ENCODE peak calls at places on chromosomes 16 and 17, in five cellular contexts. One of them, this sample, is unnamed.

GRCh38 chr16:23509763-23510153 is 536 bp downstream of the GGA2 start:
- DNase-seq in stimulated activated CD4-positive, alpha-beta T cell treated with anti-CD3 and anti-CD28 coated beads, Interleukin-4, amount 100 ng/mL, for 4 hours: no peak
- DNase-seq in AG10803: peak
- DNase-seq in mesenchymal stem cell: peak
- DNase-seq in SJSA1: peak
- DNase-seq in this sample: no peak

GRCh38 chr17:10226930-10227695 is 28.7 kb upstream of the GAS7 start:
- DNase-seq in stimulated activated CD4-positive, alpha-beta T cell treated with anti-CD3 and anti-CD28 coated beads, Interleukin-4, amount 100 ng/mL, for 4 hours: peak
- DNase-seq in mesenchymal stem cell: peak
- DNase-seq in SJSA1: peak
- DNase-seq in AG10803: no peak
- DNase-seq in this sample: peak

GRCh38 chr16:14041164-14041563 is 30.0 kb upstream of the MRTFB start:
- DNase-seq in AG10803: no peak
- DNase-seq in mesenchymal stem cell: no peak
- DNase-seq in stimulated activated CD4-positive, alpha-beta T cell treated with anti-CD3 and anti-CD28 coated beads, Interleukin-4, amount 100 ng/mL, for 4 hours: no peak
- DNase-seq in SJSA1: no peak
- DNase-seq in this sample: no peak

GRCh38 chr17:50834786-50835562 is 412 bp upstream of the WFIKKN2 start:
- DNase-seq in stimulated activated CD4-positive, alpha-beta T cell treated with anti-CD3 and anti-CD28 coated beads, Interleukin-4, amount 100 ng/mL, for 4 hours: no peak
- DNase-seq in AG10803: no peak
- DNase-seq in SJSA1: no peak
- DNase-seq in mesenchymal stem cell: peak
- DNase-seq in this sample: peak

GRCh38 chr17:14838567-14838966 is 426.6 kb downstream of the PMP22 start:
- DNase-seq in mesenchymal stem cell: no peak
- DNase-seq in AG10803: no peak
- DNase-seq in SJSA1: no peak
- DNase-seq in stimulated activated CD4-positive, alpha-beta T cell treated with anti-CD3 and anti-CD28 coated beads, Interleukin-4, amount 100 ng/mL, for 4 hours: no peak
- DNase-seq in this sample: no peak

GRCh38 chr17:35847006-35847405 is 21.7 kb downstream of the HEATR9 start:
- DNase-seq in AG10803: no peak
- DNase-seq in SJSA1: no peak
- DNase-seq in stimulated activated CD4-positive, alpha-beta T cell treated with anti-CD3 and anti-CD28 coated beads, Interleukin-4, amount 100 ng/mL, for 4 hours: no peak
- DNase-seq in mesenchymal stem cell: no peak
- DNase-seq in this sample: no peak

GRCh38 chr17:4101127-4101798 is 41.6 kb downstream of the ZZEF1 start:
- DNase-seq in mesenchymal stem cell: peak
- DNase-seq in stimulated activated CD4-positive, alpha-beta T cell treated with anti-CD3 and anti-CD28 coated beads, Interleukin-4, amount 100 ng/mL, for 4 hours: no peak
- DNase-seq in AG10803: peak
- DNase-seq in SJSA1: no peak
- DNase-seq in this sample: no peak

GRCh38 chr16:8961811-8962390 is 1.8 kb downstream of the USP7 start:
- DNase-seq in mesenchymal stem cell: peak
- DNase-seq in stimulated activated CD4-positive, alpha-beta T cell treated with anti-CD3 and anti-CD28 coated beads, Interleukin-4, amount 100 ng/mL, for 4 hours: no peak
- DNase-seq in AG10803: no peak
- DNase-seq in SJSA1: no peak
- DNase-seq in this sample: no peak

GRCh38 chr17:82297280-82297803 is 20.1 kb downstream of the CD7 start:
- DNase-seq in SJSA1: peak
- DNase-seq in AG10803: peak
- DNase-seq in mesenchymal stem cell: peak
- DNase-seq in stimulated activated CD4-positive, alpha-beta T cell treated with anti-CD3 and anti-CD28 coated beads, Interleukin-4, amount 100 ng/mL, for 4 hours: peak
- DNase-seq in this sample: peak

GRCh38 chr16:19898924-19899604 is 14.4 kb upstream of the GPRC5B start:
- DNase-seq in AG10803: peak
- DNase-seq in stimulated activated CD4-positive, alpha-beta T cell treated with anti-CD3 and anti-CD28 coated beads, Interleukin-4, amount 100 ng/mL, for 4 hours: peak
- DNase-seq in SJSA1: peak
- DNase-seq in mesenchymal stem cell: peak
- DNase-seq in this sample: no peak

GRCh38 chr16:48687421-48688038 is 77.5 kb upstream of the N4BP1 start:
- DNase-seq in stimulated activated CD4-positive, alpha-beta T cell treated with anti-CD3 and anti-CD28 coated beads, Interleukin-4, amount 100 ng/mL, for 4 hours: peak
- DNase-seq in mesenchymal stem cell: peak
- DNase-seq in SJSA1: peak
- DNase-seq in AG10803: peak
- DNase-seq in this sample: peak

GRCh38 chr17:17058304-17058703 is 16.0 kb downstream of the MPRIP start:
- DNase-seq in SJSA1: no peak
- DNase-seq in mesenchymal stem cell: no peak
- DNase-seq in stimulated activated CD4-positive, alpha-beta T cell treated with anti-CD3 and anti-CD28 coated beads, Interleukin-4, amount 100 ng/mL, for 4 hours: no peak
- DNase-seq in AG10803: no peak
- DNase-seq in this sample: peak

GRCh38 chr16:56424404-56424765 is 960 bp downstream of the AMFR start:
- DNase-seq in stimulated activated CD4-positive, alpha-beta T cell treated with anti-CD3 and anti-CD28 coated beads, Interleukin-4, amount 100 ng/mL, for 4 hours: no peak
- DNase-seq in SJSA1: peak
- DNase-seq in mesenchymal stem cell: peak
- DNase-seq in AG10803: no peak
- DNase-seq in this sample: no peak

GRCh38 chr17:78839762-78840529 is 668 bp downstream of the USP36 start:
- DNase-seq in stimulated activated CD4-positive, alpha-beta T cell treated with anti-CD3 and anti-CD28 coated beads, Interleukin-4, amount 100 ng/mL, for 4 hours: peak
- DNase-seq in mesenchymal stem cell: peak
- DNase-seq in AG10803: peak
- DNase-seq in SJSA1: peak
- DNase-seq in this sample: peak

GRCh38 chr17:67602974-67603373 is 114.8 kb upstream of the NOL11 start:
- DNase-seq in mesenchymal stem cell: peak
- DNase-seq in stimulated activated CD4-positive, alpha-beta T cell treated with anti-CD3 and anti-CD28 coated beads, Interleukin-4, amount 100 ng/mL, for 4 hours: peak
- DNase-seq in SJSA1: no peak
- DNase-seq in AG10803: peak
- DNase-seq in this sample: no peak

GRCh38 chr16:2964416-2965223 is 545 bp downstream of the KREMEN2 start:
- DNase-seq in SJSA1: no peak
- DNase-seq in mesenchymal stem cell: no peak
- DNase-seq in stimulated activated CD4-positive, alpha-beta T cell treated with anti-CD3 and anti-CD28 coated beads, Interleukin-4, amount 100 ng/mL, for 4 hours: peak
- DNase-seq in AG10803: no peak
- DNase-seq in this sample: peak

GRCh38 chr16:52350031-52350430 is 196.9 kb downstream of the TOX3 start:
- DNase-seq in mesenchymal stem cell: no peak
- DNase-seq in stimulated activated CD4-positive, alpha-beta T cell treated with anti-CD3 and anti-CD28 coated beads, Interleukin-4, amount 100 ng/mL, for 4 hours: no peak
- DNase-seq in SJSA1: no peak
- DNase-seq in AG10803: no peak
- DNase-seq in this sample: no peak

GRCh38 chr17:18148586-18148985 is 35.0 kb upstream of the ALKBH5 start:
- DNase-seq in stimulated activated CD4-positive, alpha-beta T cell treated with anti-CD3 and anti-CD28 coated beads, Interleukin-4, amount 100 ng/mL, for 4 hours: no peak
- DNase-seq in mesenchymal stem cell: no peak
- DNase-seq in AG10803: no peak
- DNase-seq in SJSA1: no peak
- DNase-seq in this sample: peak

GRCh38 chr16:68617735-68618134 is 27.4 kb upstream of the CDH3 start:
- DNase-seq in AG10803: no peak
- DNase-seq in mesenchymal stem cell: no peak
- DNase-seq in stimulated activated CD4-positive, alpha-beta T cell treated with anti-CD3 and anti-CD28 coated beads, Interleukin-4, amount 100 ng/mL, for 4 hours: no peak
- DNase-seq in SJSA1: no peak
- DNase-seq in this sample: no peak

GRCh38 chr16:19114359-19115147 is 789 bp downstream of the ITPRIPL2 start:
- DNase-seq in AG10803: peak
- DNase-seq in stimulated activated CD4-positive, alpha-beta T cell treated with anti-CD3 and anti-CD28 coated beads, Interleukin-4, amount 100 ng/mL, for 4 hours: no peak
- DNase-seq in SJSA1: peak
- DNase-seq in mesenchymal stem cell: peak
- DNase-seq in this sample: peak

GRCh38 chr17:39769974-39770587 is 32.3 kb downstream of the GRB7 start:
- DNase-seq in mesenchymal stem cell: no peak
- DNase-seq in AG10803: no peak
- DNase-seq in SJSA1: no peak
- DNase-seq in stimulated activated CD4-positive, alpha-beta T cell treated with anti-CD3 and anti-CD28 coated beads, Interleukin-4, amount 100 ng/mL, for 4 hours: peak
- DNase-seq in this sample: no peak

GRCh38 chr16:65268331-65268730 is 146.5 kb upstream of the CDH11 start:
- DNase-seq in stimulated activated CD4-positive, alpha-beta T cell treated with anti-CD3 and anti-CD28 coated beads, Interleukin-4, amount 100 ng/mL, for 4 hours: no peak
- DNase-seq in AG10803: no peak
- DNase-seq in mesenchymal stem cell: no peak
- DNase-seq in SJSA1: no peak
- DNase-seq in this sample: no peak

GRCh38 chr16:66516808-66517585 is 32.9 kb downstream of the TK2 start:
- DNase-seq in stimulated activated CD4-positive, alpha-beta T cell treated with anti-CD3 and anti-CD28 coated beads, Interleukin-4, amount 100 ng/mL, for 4 hours: peak
- DNase-seq in AG10803: peak
- DNase-seq in mesenchymal stem cell: peak
- DNase-seq in SJSA1: peak
- DNase-seq in this sample: peak

GRCh38 chr16:76428858-76429257 is 151.7 kb downstream of the CNTNAP4 start:
- DNase-seq in stimulated activated CD4-positive, alpha-beta T cell treated with anti-CD3 and anti-CD28 coated beads, Interleukin-4, amount 100 ng/mL, for 4 hours: no peak
- DNase-seq in AG10803: no peak
- DNase-seq in mesenchymal stem cell: peak
- DNase-seq in SJSA1: no peak
- DNase-seq in this sample: no peak

This sample was measured in upper lobe of left lung.